ENCODE peak calls at places on chromosomes 11 and 22, in seven cellular contexts. V is right cardiac atrium, L is body of pancreas, K is prostate gland, J is BE2C, D is right lobe of liver, R is fibroblast of lung. A is an unnamed sample. For H3K4me1, the result is how much of the 10 kb centered on the place peaks cover.

GRCh38 chr22:38844661-38845367 is 986 bp upstream of the NPTXR start:
- DNase-seq in V (no peak), R (peak), J (no peak), D (no peak), L (no peak), K (no peak), A (no peak)

GRCh38 chr11:94926698-94927237 is 46.6 kb downstream of the CWC15 start:
- DNase-seq in D (peak), R (peak), J (peak), V (peak), L (peak), K (peak), A (peak)

GRCh38 chr22:30079952-30080533 is at the start of gene HORMAD2:
- DNase-seq in J (peak), K (no peak), D (peak), L (no peak), V (peak), R (peak), A (no peak)

GRCh38 chr11:128021304-128022006 is 565.9 kb downstream of the ETS1 start:
- DNase-seq in J (no peak), R (peak), L (no peak), D (peak), K (peak), V (no peak), A (no peak)

GRCh38 chr22:32904044-32904443 is 102.5 kb downstream of the TIMP3 start:
- DNase-seq in D (no peak), V (no peak), J (peak), K (no peak), L (peak), R (peak), A (no peak)

GRCh38 chr22:45248832-45249561 is 8.3 kb upstream of the KIAA0930 start:
- DNase-seq in R (no peak), K (no peak), V (no peak), L (no peak), J (no peak), D (peak), A (no peak)

GRCh38 chr11:35187996-35188395 is 49.0 kb downstream of the CD44 start:
- DNase-seq in R (no peak), V (no peak), L (no peak), J (no peak), D (no peak), K (no peak), A (no peak)

GRCh38 chr11:77407613-77408012 is 66.3 kb downstream of the PAK1 start:
- DNase-seq in K (peak), D (no peak), V (peak), R (peak), L (peak), J (peak), A (peak)

GRCh38 chr11:122229611-122230386 is 113.8 kb upstream of the BLID start:
- DNase-seq in D (no peak), K (no peak), L (peak), J (no peak), V (peak), R (peak), A (no peak)

GRCh38 chr22:33923660-33924246 is 3.5 kb upstream of the LARGE1 start:
- DNase-seq in K (peak), V (peak), R (peak), J (peak), L (peak), D (no peak), A (no peak)

GRCh38 chr11:10303558-10304363 is 1.1 kb upstream of the ADM start:
- DNase-seq in J (no peak), V (no peak), K (peak), D (peak), R (peak), L (peak), A (peak)

GRCh38 chr22:46122511-46122971 is 27.8 kb upstream of the PPARA start:
- DNase-seq in L (peak), V (peak), R (no peak), J (peak), K (no peak), D (peak), A (peak)

GRCh38 chr11:121722431-121723256 is 269.9 kb upstream of the SORL1-AS1 start:
- DNase-seq in D (peak), V (peak), J (peak), K (peak), R (peak), L (peak), A (peak)

GRCh38 chr11:70073188-70073817 is 4.8 kb upstream of the ANO1 start:
- DNase-seq in J (no peak), V (peak), R (peak), D (no peak), L (no peak), K (no peak), A (no peak)

GRCh38 chr11:72227316-72228228 is 3.0 kb downstream of the INPPL1 start:
- DNase-seq in K (no peak), R (peak), J (no peak), L (no peak), D (no peak), V (no peak), A (no peak)

GRCh38 chr11:71336176-71336995 is 84.0 kb upstream of the SHANK2 start:
- DNase-seq in J (no peak), L (no peak), K (no peak), V (no peak), R (no peak), D (no peak), A (no peak)

GRCh38 chr22:27028093-27028492 is 370.7 kb downstream of the MIAT start:
- DNase-seq in L (no peak), K (no peak), D (no peak), J (no peak), R (no peak), V (no peak), A (no peak)

GRCh38 chr22:30882974-30883533 is 85.5 kb downstream of the MORC2 start:
- DNase-seq in V (no peak), L (no peak), R (no peak), K (no peak), J (no peak), D (peak), A (no peak)

GRCh38 chr11:70243912-70244652 is 26.4 kb upstream of the PPFIA1 start:
- DNase-seq in R (peak), K (no peak), L (no peak), D (no peak), V (no peak), J (no peak), A (no peak)

GRCh38 chr22:20857838-20858614 is 585 bp downstream of the PI4KA start:
- DNase-seq in J (peak), D (peak), L (peak), R (peak), K (peak), V (peak), A (peak)

GRCh38 chr22:35824256-35824655 is 106.6 kb downstream of the APOL5 start:
- DNase-seq in V (no peak), D (no peak), K (no peak), L (no peak), J (no peak), R (no peak), A (no peak)

GRCh38 chr11:109806205-109806604 is 287.0 kb upstream of the ZC3H12C start:
- DNase-seq in K (no peak), J (no peak), R (no peak), D (no peak), V (no peak), L (no peak), A (no peak)

GRCh38 chr22:50542416-50542927 is 3.2 kb upstream of the KLHDC7B start:
- DNase-seq in J (no peak), R (no peak), D (peak), V (no peak), L (no peak), K (no peak), A (peak)

GRCh38 chr11:103811870-103812509 is 224.4 kb upstream of the DDI1 start:
- DNase-seq in V (no peak), R (no peak), K (no peak), J (no peak), D (no peak), L (no peak), A (no peak)

GRCh38 chr22:41557401-41558240 is 3.2 kb upstream of the CSDC2 start:
- DNase-seq in R (peak), J (no peak), D (peak), V (peak), K (no peak), L (peak), A (no peak)

GRCh38 chr11:12094872-12095800 is 15.3 kb upstream of the MICAL2 start:
- DNase-seq in D (no peak), J (no peak), L (peak), R (no peak), V (no peak), K (peak), A (no peak)

GRCh38 chr22:42990131-42990838 is 24.7 kb downstream of the PACSIN2 start:
- DNase-seq in D (no peak), L (peak), K (no peak), J (no peak), R (peak), V (peak), A (peak)
- H3K4me1 ChIP-seq in D (under half), L (half or more), K (under half), J (under half), R (under half), V (under half), A (under half)

DNA sequence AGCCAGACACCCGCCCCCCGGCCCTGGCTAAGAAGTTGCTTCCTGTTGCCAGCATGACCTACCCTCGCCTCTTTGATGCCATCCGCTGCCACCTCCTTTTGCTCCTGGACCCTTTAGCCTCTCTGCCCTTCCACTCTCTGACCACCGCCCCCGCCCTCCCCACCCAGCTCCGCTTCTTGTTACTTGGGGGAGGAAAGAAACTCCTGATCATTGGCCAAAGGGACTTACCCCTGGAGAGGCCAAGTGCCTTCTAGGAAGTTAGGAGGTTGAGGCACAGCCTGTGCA is at the start of gene PRR33:
- DNase-seq in J (no peak), L (no peak), K (no peak), D (no peak), V (no peak), R (no peak), A (no peak)
- H3K4me1 ChIP-seq in J (under half), L (under half), K (under half), D (under half), V (under half), R (under half), A (under half)

GRCh38 chr22:17918840-17919239 is 105.5 kb downstream of the MICAL3 start:
- DNase-seq in V (no peak), L (no peak), K (no peak), J (no peak), R (peak), D (no peak), A (no peak)
- H3K4me1 ChIP-seq in V (under half), L (under half), K (under half), J (under half), R (under half), D (under half), A (half or more)

GRCh38 chr11:64762277-64762915 is 2.6 kb upstream of the PYGM start:
- DNase-seq in V (peak), J (no peak), D (no peak), L (peak), K (no peak), R (no peak), A (peak)

GRCh38 chr11:64764753-64765152 is 5.0 kb upstream of the PYGM start:
- DNase-seq in J (no peak), K (no peak), D (no peak), V (peak), L (peak), R (no peak), A (no peak)

GRCh38 chr11:64765291-64765803 is 5.6 kb upstream of the PYGM start:
- DNase-seq in K (no peak), J (no peak), D (no peak), L (peak), R (no peak), V (peak), A (peak)

GRCh38 chr11:64763804-64764611 is 4.2 kb upstream of the PYGM start:
- DNase-seq in L (peak), J (no peak), R (no peak), K (no peak), V (peak), D (no peak), A (peak)

GRCh38 chr11:64762916-64763803 is 3.4 kb upstream of the PYGM start:
- DNase-seq in K (no peak), J (no peak), D (no peak), R (peak), L (peak), V (peak), A (peak)
- H3K4me1 ChIP-seq in K (under half), J (under half), D (under half), R (under half), L (under half), V (under half), A (half or more)

DNA sequence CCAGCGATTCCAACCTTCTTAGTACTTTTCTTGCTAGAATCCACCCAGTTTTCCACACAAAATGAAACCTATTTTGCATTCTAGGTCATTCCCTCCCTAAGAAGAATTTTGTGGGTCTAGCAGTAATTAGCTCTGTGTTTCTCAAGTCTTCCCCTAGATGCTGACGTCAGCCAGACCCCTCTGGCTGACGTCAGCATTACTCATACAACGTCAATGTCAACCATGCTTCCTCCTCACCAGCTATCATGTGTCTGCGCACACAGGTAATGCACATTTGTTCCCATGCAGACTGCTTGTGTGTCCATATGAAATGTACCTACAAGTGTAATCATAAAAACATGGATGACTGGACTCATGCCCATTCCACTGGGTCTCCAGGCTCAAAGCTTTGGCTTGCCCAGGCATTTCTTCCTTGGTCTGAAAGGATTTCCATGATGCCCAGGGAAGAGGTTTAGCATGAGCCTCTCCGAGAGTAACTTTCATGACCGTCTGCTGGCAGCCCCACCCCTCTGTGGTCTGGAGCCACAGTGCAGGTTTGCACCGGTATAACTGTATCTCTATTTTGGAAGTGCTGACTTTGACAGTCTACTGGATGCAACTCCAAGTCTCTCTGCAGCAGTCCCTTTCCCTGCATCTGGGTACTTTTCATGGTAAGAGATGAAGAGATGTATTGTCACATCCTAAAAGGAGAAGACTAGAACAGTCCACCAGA is 58.6 kb downstream of the DSCAML1 start:
- DNase-seq in R (no peak), L (no peak), D (no peak), J (no peak), K (no peak), V (no peak), A (no peak)
- H3K4me1 ChIP-seq in R (under half), L (under half), D (under half), J (under half), K (under half), V (under half), A (under half)

GRCh38 chr11:18394300-18394927 is at the start of gene LDHA:
- DNase-seq in V (peak), K (peak), J (no peak), R (peak), L (peak), D (peak), A (peak)
- H3K4me1 ChIP-seq in V (under half), K (under half), J (under half), R (under half), L (under half), D (under half), A (under half)

GRCh38 chr11:111365722-111366559 is 13.1 kb downstream of the POU2AF1 start:
- DNase-seq in R (no peak), K (no peak), V (no peak), D (no peak), L (no peak), J (no peak), A (no peak)
- H3K4me1 ChIP-seq in R (under half), K (under half), V (under half), D (under half), L (half or more), J (under half), A (under half)

GRCh38 chr11:67628710-67629385 is 889 bp downstream of the NUDT8 start:
- DNase-seq in J (no peak), K (no peak), L (no peak), D (peak), R (no peak), V (peak), A (no peak)

GRCh38 chr11:67630943-67631331 is 1.2 kb upstream of the NUDT8 start:
- DNase-seq in J (no peak), K (no peak), V (no peak), R (no peak), D (no peak), L (no peak), A (no peak)

GRCh38 chr11:67627788-67628624 is 1.7 kb downstream of the NUDT8 start:
- DNase-seq in V (peak), K (no peak), L (no peak), D (peak), R (no peak), J (no peak), A (no peak)

GRCh38 chr11:67630230-67630942 is 649 bp upstream of the NUDT8 start:
- DNase-seq in J (peak), L (peak), K (peak), V (peak), R (peak), D (peak), A (peak)

GRCh38 chr11:67629386-67630229 is at the start of gene NUDT8:
- DNase-seq in K (peak), J (peak), D (peak), R (peak), V (peak), L (peak), A (peak)
- H3K4me1 ChIP-seq in K (under half), J (under half), D (under half), R (under half), V (under half), L (under half), A (under half)

DNA sequence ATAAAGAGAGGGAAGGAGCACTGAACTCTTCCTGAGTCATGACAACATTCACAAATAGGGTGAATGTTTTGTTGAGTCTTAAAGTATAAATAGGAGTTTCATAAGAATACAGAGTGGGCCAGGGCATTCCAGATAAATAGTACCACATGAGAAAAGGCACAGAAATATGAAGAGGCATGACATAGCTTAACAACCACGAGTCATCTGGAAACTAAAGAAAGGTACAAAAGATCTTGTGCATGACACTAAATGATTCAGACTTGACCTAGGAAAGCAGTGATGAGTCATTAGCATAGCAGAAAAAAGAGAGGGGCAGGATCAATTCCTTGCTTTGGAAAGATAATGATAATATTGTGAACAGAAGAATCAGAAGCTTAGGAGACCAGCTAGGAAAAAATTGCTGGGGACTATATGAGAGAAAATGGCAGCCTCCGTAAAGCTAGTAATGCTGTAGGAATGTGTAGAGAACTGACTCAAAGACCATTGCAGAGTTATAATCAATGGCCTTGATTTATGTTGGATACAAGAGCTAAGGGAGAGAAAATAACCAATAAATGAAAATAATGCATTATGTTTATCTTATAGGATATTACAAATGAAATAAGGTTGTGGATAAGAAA is 47.6 kb upstream of the FIBIN start:
- DNase-seq in K (no peak), V (no peak), D (no peak), R (peak), J (no peak), L (no peak), A (no peak)
- H3K4me1 ChIP-seq in K (under half), V (under half), D (under half), R (under half), J (under half), L (under half), A (under half)

A was measured in psoas muscle.